ENCODE peak calls at places on chromosome 15, in five cellular contexts. X is adrenal gland, H is AG04450, M is caudate nucleus, S is Peyer's patch. P is an unnamed sample.

GRCh38 chr15:100060276-100060926 is 281.4 kb downstream of the ADAMTS17 start:
- DNase-seq in X (no peak), H (peak), S (no peak), M (no peak), P (no peak)

GRCh38 chr15:69857686-69858391 is 239.9 kb downstream of the TLE3 start:
- DNase-seq in M (no peak), H (no peak), X (no peak), S (no peak), P (no peak)

GRCh38 chr15:33534642-33535041 is 223.9 kb downstream of the RYR3 start:
- DNase-seq in H (no peak), X (no peak), S (no peak), M (no peak), P (no peak)

GRCh38 chr15:72797338-72797689 is 13.8 kb upstream of the ADPGK start:
- DNase-seq in M (no peak), S (no peak), X (no peak), H (no peak), P (no peak)

GRCh38 chr15:69668963-69669362 is 216.3 kb downstream of the RPLP1 start:
- DNase-seq in X (no peak), S (no peak), H (no peak), M (no peak), P (peak)

GRCh38 chr15:101024111-101024695 is 105.0 kb downstream of the LRRK1 start:
- DNase-seq in M (no peak), H (peak), S (no peak), X (peak), P (peak)

GRCh38 chr15:95948371-95948770 is 382.1 kb upstream of the NR2F2 start:
- DNase-seq in S (no peak), M (no peak), X (no peak), H (no peak), P (no peak)

GRCh38 chr15:33243393-33243792 is 48.9 kb upstream of the FMN1 start:
- DNase-seq in S (no peak), M (no peak), H (no peak), X (no peak), P (no peak)

GRCh38 chr15:68802373-68802772 is 18.3 kb downstream of the ANP32A start:
- DNase-seq in M (no peak), X (no peak), S (no peak), H (no peak), P (no peak)

GRCh38 chr15:75713338-75713895 is 769 bp upstream of the CSPG4 start:
- DNase-seq in X (no peak), M (no peak), S (no peak), H (no peak), P (peak)

GRCh38 chr15:74168673-74169274 is 4.7 kb upstream of the ISLR start:
- DNase-seq in X (peak), M (no peak), S (no peak), H (no peak), P (peak)

GRCh38 chr15:43828061-43828657 is 1.4 kb downstream of the WDR76 start:
- DNase-seq in H (no peak), S (no peak), M (no peak), X (no peak), P (no peak)

GRCh38 chr15:33160581-33161165 is 33.8 kb downstream of the FMN1 start:
- DNase-seq in H (no peak), M (no peak), S (no peak), X (no peak), P (no peak)

GRCh38 chr15:100715571-100716455 is 113.4 kb downstream of the ASB7 start:
- DNase-seq in H (no peak), S (peak), X (peak), M (no peak), P (peak)

GRCh38 chr15:62999923-63000484 is 42.5 kb upstream of the TPM1 start:
- DNase-seq in M (no peak), H (no peak), X (no peak), S (no peak), P (peak)

GRCh38 chr15:25251700-25252390 is 187.0 kb downstream of the UBE3A start:
- DNase-seq in H (no peak), X (peak), S (peak), M (no peak), P (no peak)

GRCh38 chr15:89121414-89121813 is 33.2 kb downstream of the ABHD2 start:
- DNase-seq in S (peak), M (no peak), X (no peak), H (no peak), P (no peak)

GRCh38 chr15:96358006-96358794 is 27.7 kb downstream of the NR2F2 start:
- DNase-seq in H (no peak), S (no peak), M (no peak), X (no peak), P (no peak)

GRCh38 chr15:55775316-55775715 is 32.4 kb upstream of the PRTG start:
- DNase-seq in M (no peak), X (no peak), S (no peak), H (no peak), P (no peak)

GRCh38 chr15:31390777-31391486 is 64.3 kb downstream of the KLF13 start:
- DNase-seq in M (no peak), H (no peak), S (peak), X (no peak), P (peak)

GRCh38 chr15:75992897-75993296 is 19.3 kb downstream of the NRG4 start:
- DNase-seq in M (no peak), X (no peak), H (no peak), S (no peak), P (no peak)

GRCh38 chr15:42456539-42456938 is 34.4 kb downstream of the ZNF106 start:
- DNase-seq in X (no peak), S (no peak), M (no peak), H (no peak), P (no peak)

GRCh38 chr15:48090115-48090514 is 30.7 kb upstream of the SLC24A5 start:
- DNase-seq in H (no peak), M (no peak), S (no peak), X (no peak), P (no peak)

GRCh38 chr15:88615303-88616107 is 5.6 kb upstream of the AEN start:
- DNase-seq in S (peak), M (no peak), X (no peak), H (no peak), P (no peak)

GRCh38 chr15:101062471-101063171 is 143.5 kb downstream of the LRRK1 start:
- DNase-seq in S (no peak), M (no peak), H (no peak), X (no peak), P (no peak)

GRCh38 chr15:98484914-98485313 is 163.4 kb upstream of the IGF1R start:
- DNase-seq in H (no peak), X (no peak), S (no peak), M (no peak), P (no peak)

GRCh38 chr15:33915571-33916407 is 52.5 kb upstream of the CHRM5 start:
- DNase-seq in X (no peak), M (no peak), H (no peak), S (peak), P (no peak)

GRCh38 chr15:29675791-29676301 is 146.4 kb downstream of the TJP1 start:
- DNase-seq in X (no peak), H (no peak), M (no peak), S (no peak), P (no peak)

GRCh38 chr15:42999201-42999779 is 78.7 kb upstream of the TTBK2 start:
- DNase-seq in H (no peak), X (no peak), M (no peak), S (no peak), P (no peak)

GRCh38 chr15:50262533-50262932 is 3.0 kb downstream of the HDC start:
- DNase-seq in H (no peak), X (no peak), M (no peak), S (no peak), P (no peak)

GRCh38 chr15:72175186-72176044 is 22.2 kb downstream of the GRAMD2A start:
- DNase-seq in H (no peak), M (no peak), X (no peak), S (no peak), P (no peak)

DNA sequence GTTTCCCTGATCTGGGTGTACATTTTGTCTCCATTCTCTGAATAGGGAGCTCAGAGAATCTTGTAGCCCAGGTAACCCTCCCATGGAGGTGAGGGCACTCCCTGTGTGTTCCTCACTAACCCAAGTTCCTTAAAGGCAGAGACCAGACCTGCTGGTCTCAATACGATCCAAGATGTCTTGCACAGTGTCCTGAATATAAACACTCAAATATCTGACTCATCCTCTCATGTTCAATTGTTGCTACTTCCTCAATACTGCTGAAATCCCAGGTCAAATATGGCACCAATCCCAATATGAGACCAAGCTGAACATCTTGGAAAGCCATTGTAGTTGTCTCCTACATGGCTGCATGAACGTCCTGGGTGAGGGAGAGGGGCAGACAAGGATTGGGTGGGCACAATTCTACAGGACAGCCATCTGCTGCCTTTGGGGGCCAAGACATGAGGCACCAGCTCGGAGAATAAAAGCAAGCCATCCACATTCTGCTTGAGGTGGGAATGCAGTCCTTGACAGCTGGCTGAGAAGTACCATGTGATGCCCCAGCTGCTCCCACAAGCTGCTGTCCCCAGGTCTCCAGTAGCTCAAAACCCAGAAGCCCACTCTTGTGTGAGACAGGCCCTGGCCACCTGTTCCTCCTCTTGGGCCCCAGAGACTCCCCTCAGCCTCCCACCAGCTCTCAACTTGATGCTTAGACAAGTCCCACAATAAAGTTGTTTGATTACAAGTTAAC is 18.2 kb downstream of the TBC1D2B start:
- DNase-seq in X (no peak), S (no peak), M (no peak), H (no peak), P (no peak)
- H3K27ac ChIP-seq in X (peak), S (peak), M (peak), H (peak), P (no peak)

DNA sequence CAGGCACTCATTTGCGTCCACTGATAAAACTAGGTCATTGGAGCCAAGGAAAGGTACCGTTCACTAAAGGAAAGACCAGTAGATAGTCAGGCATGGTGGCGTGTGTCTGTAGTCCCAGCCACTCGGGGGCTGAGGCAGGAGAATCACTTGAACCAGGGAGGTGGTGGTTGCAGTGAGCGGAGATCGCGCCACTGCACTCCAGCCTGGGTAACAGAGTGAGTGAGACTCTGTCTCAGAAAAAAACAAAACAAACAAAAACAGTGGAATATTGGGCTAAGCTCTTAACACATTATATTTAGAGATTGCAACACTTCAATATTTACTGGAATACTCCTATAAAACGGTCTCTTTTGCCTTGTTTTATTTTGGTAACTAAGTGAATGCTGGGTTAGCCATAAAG is 17.4 kb downstream of the MAP2K1 start:
- DNase-seq in H (no peak), M (no peak), S (no peak), X (no peak), P (no peak)
- H3K27ac ChIP-seq in H (no peak), M (no peak), S (no peak), X (no peak), P (no peak)

GRCh38 chr15:85616549-85616948 is 178.2 kb downstream of the KLHL25 start:
- DNase-seq in H (no peak), M (no peak), S (no peak), X (no peak), P (no peak)

GRCh38 chr15:85615930-85616329 is 178.8 kb downstream of the KLHL25 start:
- DNase-seq in H (no peak), S (no peak), X (no peak), M (no peak), P (peak)

GRCh38 chr15:85609492-85609891 is 185.2 kb downstream of the KLHL25 start:
- DNase-seq in M (no peak), X (no peak), H (no peak), S (no peak), P (no peak)

GRCh38 chr15:85611361-85611760 is 183.4 kb downstream of the KLHL25 start:
- DNase-seq in H (no peak), M (no peak), S (no peak), X (no peak), P (no peak)

DNA sequence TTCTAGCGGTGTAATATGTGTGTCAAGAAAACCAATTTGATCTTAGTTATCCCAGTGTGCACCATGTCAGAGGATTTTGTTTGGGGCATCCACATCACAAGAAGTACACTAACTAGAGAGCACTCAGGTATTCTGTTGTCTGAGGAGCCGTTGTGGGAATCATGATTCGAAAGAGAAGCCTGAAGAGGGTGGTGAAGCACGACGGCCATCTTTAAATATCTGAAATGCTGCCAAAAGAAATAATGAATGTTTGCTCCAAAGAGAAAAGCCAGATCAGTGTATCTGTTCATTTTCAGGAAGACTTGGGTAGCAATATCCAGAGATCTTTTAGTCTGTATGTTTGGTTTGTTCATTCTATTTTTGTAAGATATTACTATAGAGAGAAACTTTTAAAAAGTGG is 180.7 kb downstream of the KLHL25 start:
- DNase-seq in M (no peak), X (no peak), H (no peak), S (no peak), P (no peak)
- H3K27ac ChIP-seq in M (no peak), X (no peak), H (no peak), S (no peak), P (no peak)

GRCh38 chr15:40330368-40330836 is 6.9 kb downstream of the INAFM2 start:
- DNase-seq in M (no peak), H (no peak), S (no peak), X (peak), P (peak)

GRCh38 chr15:40331026-40331425 is 7.5 kb downstream of the INAFM2 start:
- DNase-seq in X (no peak), M (no peak), S (no peak), H (no peak), P (no peak)

GRCh38 chr15:40328176-40328575 is 4.7 kb downstream of the INAFM2 start:
- DNase-seq in S (no peak), M (no peak), H (no peak), X (no peak), P (no peak)

GRCh38 chr15:40328711-40329240 is 5.3 kb downstream of the INAFM2 start:
- DNase-seq in X (no peak), H (no peak), S (no peak), M (no peak), P (no peak)

DNA sequence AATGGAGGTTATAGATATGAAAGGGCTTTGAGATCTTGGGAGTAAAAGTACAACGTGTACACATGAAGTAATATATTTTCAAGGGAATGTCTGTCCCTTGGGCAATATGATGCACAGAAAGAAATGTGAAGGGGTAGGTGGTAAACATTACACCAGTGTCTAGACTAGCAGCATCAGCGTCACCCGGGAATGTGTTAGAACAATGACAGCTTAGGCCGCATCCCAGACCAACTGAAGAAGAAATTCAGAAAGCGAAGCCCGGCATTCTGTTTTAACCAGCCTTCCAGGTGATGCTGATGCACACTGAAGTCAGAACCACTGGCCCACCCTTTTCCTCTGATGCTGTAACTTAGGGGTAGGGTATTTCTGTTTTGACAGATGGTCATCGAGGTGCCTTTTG is 6.3 kb downstream of the INAFM2 start:
- DNase-seq in X (no peak), S (no peak), M (no peak), H (no peak), P (no peak)
- H3K27ac ChIP-seq in X (no peak), S (no peak), M (no peak), H (peak), P (peak)

DNA sequence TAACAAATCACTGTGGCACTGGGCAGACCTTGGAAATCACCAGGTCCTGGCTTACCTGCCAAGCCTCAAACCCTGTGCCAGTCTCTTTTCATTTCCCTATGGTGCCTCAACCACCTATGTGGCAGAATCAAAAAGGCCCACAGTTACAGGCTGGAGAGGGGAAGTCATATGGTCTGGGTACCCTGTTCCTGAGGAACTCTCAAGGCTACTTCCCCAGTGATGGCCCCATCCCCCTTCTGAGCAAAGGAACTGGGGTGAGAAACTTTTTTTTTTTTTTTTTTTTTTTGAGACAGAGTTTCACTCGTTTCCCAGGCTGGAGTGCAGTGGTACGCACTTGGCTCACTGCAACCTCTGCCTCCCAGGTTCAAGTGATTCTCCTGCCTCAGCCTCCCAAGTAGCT is 83.2 kb downstream of the RBPMS2 start:
- DNase-seq in S (no peak), H (no peak), X (peak), M (no peak), P (no peak)
- H3K27ac ChIP-seq in S (peak), H (peak), X (peak), M (peak), P (peak)

GRCh38 chr15:92197761-92198160 is 195.9 kb upstream of the ST8SIA2 start:
- DNase-seq in H (no peak), S (no peak), M (no peak), X (no peak), P (no peak)

GRCh38 chr15:92200891-92201290 is 192.8 kb upstream of the ST8SIA2 start:
- DNase-seq in X (no peak), S (no peak), H (no peak), M (no peak), P (no peak)

DNA sequence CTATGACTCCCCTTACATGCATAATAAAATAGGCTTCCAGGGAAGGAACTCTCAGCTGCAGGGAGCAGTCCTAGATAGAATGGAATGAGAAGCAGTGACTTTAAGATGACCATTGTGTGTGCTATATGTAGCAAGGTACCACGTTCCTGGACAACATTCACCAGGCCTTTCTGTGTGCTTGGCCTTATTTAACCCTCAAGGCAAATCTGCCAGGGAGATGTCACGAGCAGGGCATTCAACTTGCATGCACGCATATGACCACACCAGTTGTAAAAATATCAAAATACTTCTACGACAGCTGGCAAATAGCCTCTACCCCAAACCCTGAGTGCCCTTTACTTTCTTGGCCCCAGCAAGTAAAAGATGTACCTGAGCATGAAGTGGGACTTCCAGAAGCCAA is 197.3 kb upstream of the ST8SIA2 start:
- DNase-seq in M (no peak), H (no peak), S (no peak), X (no peak), P (no peak)
- H3K27ac ChIP-seq in M (no peak), H (no peak), S (no peak), X (no peak), P (no peak)

GRCh38 chr15:85047271-85047948 is 65.8 kb downstream of the PDE8A start:
- DNase-seq in H (peak), S (no peak), M (no peak), X (peak), P (peak)

GRCh38 chr15:85041230-85041629 is 59.6 kb downstream of the PDE8A start:
- DNase-seq in M (no peak), X (no peak), H (no peak), S (no peak), P (no peak)

GRCh38 chr15:85045615-85046014 is 64.0 kb downstream of the PDE8A start:
- DNase-seq in H (no peak), X (no peak), M (no peak), S (no peak), P (no peak)

GRCh38 chr15:85044894-85045293 is 63.2 kb downstream of the PDE8A start:
- DNase-seq in S (no peak), X (no peak), M (no peak), H (no peak), P (no peak)

GRCh38 chr15:85044251-85044853 is 62.7 kb downstream of the PDE8A start:
- DNase-seq in M (peak), H (peak), S (no peak), X (peak), P (peak)
- H3K27ac ChIP-seq in M (peak), H (no peak), S (no peak), X (no peak), P (no peak)

P was measured in heart left ventricle.